ENCODE peak calls at places on chromosomes 13 and 19, in seven cellular contexts. D, B, K, N, R, M and Y are unnamed samples.

GRCh38 chr19:49689133-49690072 is at the start of gene ADM5:
- DNase-seq in D (peak), B (no peak), K (no peak), N (peak), R (no peak), M (peak), Y (peak)

GRCh38 chr13:93151277-93151676 is 75.3 kb upstream of the GPC6 start:
- DNase-seq in D (no peak), B (no peak), K (no peak), N (no peak), R (peak), M (no peak), Y (no peak)

GRCh38 chr19:57192064-57192395 is 730 bp downstream of the ZNF264 start:
- DNase-seq in D (no peak), B (no peak), K (no peak), N (no peak), R (peak), M (no peak), Y (no peak)

GRCh38 chr19:14758816-14759215 is 19.5 kb downstream of the ADGRE2 start:
- DNase-seq in D (no peak), B (no peak), K (no peak), N (no peak), R (no peak), M (no peak), Y (no peak)

GRCh38 chr13:52847322-52847681 is 1.1 kb downstream of the PCDH8 start:
- DNase-seq in D (no peak), B (no peak), K (peak), N (no peak), R (no peak), M (no peak), Y (no peak)

GRCh38 chr13:105144936-105145335 is 1390.5 kb downstream of the EFNB2 start:
- DNase-seq in D (no peak), B (no peak), K (no peak), N (no peak), R (no peak), M (no peak), Y (no peak)

GRCh38 chr19:13027557-13027956 is 32.3 kb downstream of the NFIX start:
- DNase-seq in D (no peak), B (no peak), K (no peak), N (no peak), R (no peak), M (no peak), Y (no peak)

GRCh38 chr13:87669379-87669978 is 1.7 kb upstream of the SLITRK5 start:
- DNase-seq in D (peak), B (no peak), K (no peak), N (no peak), R (peak), M (no peak), Y (no peak)

GRCh38 chr13:83613524-83613923 is 268.8 kb downstream of the SLITRK1 start:
- DNase-seq in D (no peak), B (no peak), K (no peak), N (no peak), R (no peak), M (no peak), Y (no peak)

GRCh38 chr19:50273821-50274220 is 55.4 kb downstream of the KCNC3 start:
- DNase-seq in D (no peak), B (no peak), K (no peak), N (no peak), R (no peak), M (no peak), Y (no peak)

GRCh38 chr13:83216521-83217245 is 665.6 kb downstream of the SLITRK1 start:
- DNase-seq in D (no peak), B (no peak), K (no peak), N (no peak), R (no peak), M (no peak), Y (no peak)

GRCh38 chr13:24784319-24784718 is 20.4 kb downstream of the RNF17 start:
- DNase-seq in D (no peak), B (no peak), K (no peak), N (no peak), R (no peak), M (no peak), Y (no peak)

GRCh38 chr13:41139296-41139966 is 6.8 kb upstream of the KBTBD6 start:
- DNase-seq in D (no peak), B (no peak), K (no peak), N (no peak), R (peak), M (no peak), Y (no peak)

GRCh38 chr19:54100560-54100959 is at the start of gene OSCAR:
- DNase-seq in D (no peak), B (no peak), K (no peak), N (no peak), R (no peak), M (no peak), Y (no peak)

GRCh38 chr19:53552001-53552721 is 14.2 kb downstream of the ZNF331 start:
- DNase-seq in D (peak), B (no peak), K (no peak), N (no peak), R (no peak), M (no peak), Y (no peak)

GRCh38 chr13:40518481-40518882 is 148.0 kb downstream of the FOXO1 start:
- DNase-seq in D (no peak), B (no peak), K (no peak), N (no peak), R (no peak), M (no peak), Y (no peak)

GRCh38 chr13:84821261-84821660 is 939.0 kb upstream of the SLITRK1 start:
- DNase-seq in D (no peak), B (no peak), K (no peak), N (no peak), R (no peak), M (no peak), Y (no peak)

GRCh38 chr19:31595521-31595920 is 246.3 kb upstream of the TSHZ3 start:
- DNase-seq in D (no peak), B (no peak), K (no peak), N (no peak), R (no peak), M (no peak), Y (no peak)

GRCh38 chr13:99033814-99034213 is 56.0 kb upstream of the DOCK9 start:
- DNase-seq in D (no peak), B (no peak), K (no peak), N (no peak), R (peak), M (no peak), Y (no peak)

GRCh38 chr13:32829676-32830091 is 186.5 kb upstream of the KL start:
- DNase-seq in D (no peak), B (no peak), K (no peak), N (no peak), R (peak), M (no peak), Y (no peak)

GRCh38 chr13:59000770-59001169 is 1163.0 kb downstream of the DIAPH3 start:
- DNase-seq in D (no peak), B (no peak), K (no peak), N (no peak), R (no peak), M (no peak), Y (no peak)

GRCh38 chr13:57982782-57983181 is 351.2 kb downstream of the PCDH17 start:
- DNase-seq in D (no peak), B (no peak), K (no peak), N (no peak), R (no peak), M (no peak), Y (no peak)

GRCh38 chr19:27740396-27740795 is 1472.6 kb downstream of the UQCRFS1 start:
- DNase-seq in D (no peak), B (no peak), K (no peak), N (no peak), R (no peak), M (no peak), Y (no peak)

GRCh38 chr13:76773695-76774094 is 112.5 kb downstream of the KCTD12 start:
- DNase-seq in D (no peak), B (no peak), K (no peak), N (no peak), R (no peak), M (no peak), Y (no peak)

GRCh38 chr19:43784251-43784980 is 3.6 kb upstream of the KCNN4 start:
- DNase-seq in D (peak), B (no peak), K (no peak), N (no peak), R (peak), M (peak), Y (no peak)

GRCh38 chr13:65149687-65150086 is 2080.4 kb downstream of the PCDH9 start:
- DNase-seq in D (no peak), B (no peak), K (no peak), N (no peak), R (no peak), M (no peak), Y (no peak)

GRCh38 chr19:48656840-48657474 is 11.0 kb upstream of the CA11 start:
- DNase-seq in D (no peak), B (no peak), K (no peak), N (no peak), R (peak), M (no peak), Y (no peak)

GRCh38 chr13:21365574-21365973 is 93.5 kb downstream of the ZDHHC20 start:
- DNase-seq in D (no peak), B (no peak), K (no peak), N (no peak), R (no peak), M (peak), Y (no peak)

GRCh38 chr13:45200701-45201230 is at the start of gene KCTD4:
- DNase-seq in D (no peak), B (no peak), K (no peak), N (no peak), R (peak), M (no peak), Y (no peak)

GRCh38 chr19:36101550-36102327 is 9.2 kb upstream of the OVOL3 start:
- DNase-seq in D (no peak), B (no peak), K (no peak), N (no peak), R (no peak), M (no peak), Y (no peak)

GRCh38 chr13:33281951-33282595 is 3.5 kb downstream of the STARD13 start:
- DNase-seq in D (no peak), B (no peak), K (no peak), N (no peak), R (peak), M (no peak), Y (no peak)

GRCh38 chr19:2345794-2346663 is 14.0 kb upstream of the TMPRSS9 start:
- DNase-seq in D (no peak), B (no peak), K (no peak), N (no peak), R (no peak), M (no peak), Y (no peak)

GRCh38 chr13:76473552-76474134 is 412.6 kb downstream of the KCTD12 start:
- DNase-seq in D (peak), B (peak), K (peak), N (peak), R (peak), M (peak), Y (peak)

GRCh38 chr13:29918845-29919244 is 68.4 kb upstream of the UBL3 start:
- DNase-seq in D (no peak), B (no peak), K (no peak), N (no peak), R (peak), M (no peak), Y (no peak)

GRCh38 chr19:35755550-35756371 is 1.1 kb downstream of the HSPB6 start:
- DNase-seq in D (peak), B (no peak), K (no peak), N (no peak), R (peak), M (peak), Y (no peak)

GRCh38 chr13:40394304-40394983 is 272.0 kb downstream of the FOXO1 start:
- DNase-seq in D (no peak), B (no peak), K (no peak), N (no peak), R (no peak), M (no peak), Y (no peak)

GRCh38 chr13:52925221-52925620 is 76.8 kb upstream of the PCDH8 start:
- DNase-seq in D (no peak), B (no peak), K (no peak), N (no peak), R (no peak), M (no peak), Y (no peak)

GRCh38 chr19:33393286-33394005 is 19.9 kb downstream of the CEBPG start:
- DNase-seq in D (no peak), B (no peak), K (no peak), N (no peak), R (no peak), M (no peak), Y (peak)

GRCh38 chr13:41188584-41188983 is 5.8 kb downstream of the KBTBD7 start:
- DNase-seq in D (no peak), B (no peak), K (no peak), N (no peak), R (peak), M (no peak), Y (no peak)

GRCh38 chr19:30254214-30254613 is 118.0 kb upstream of the ZNF536 start:
- DNase-seq in D (no peak), B (no peak), K (no peak), N (no peak), R (no peak), M (no peak), Y (no peak)

GRCh38 chr13:102567857-102568256 is 28.9 kb upstream of the TPP2 start:
- DNase-seq in D (no peak), B (no peak), K (no peak), N (no peak), R (no peak), M (no peak), Y (no peak)

GRCh38 chr13:102566513-102566912 is 30.3 kb upstream of the TPP2 start:
- DNase-seq in D (no peak), B (no peak), K (no peak), N (no peak), R (no peak), M (no peak), Y (no peak)

GRCh38 chr13:102569488-102569887 is 27.3 kb upstream of the TPP2 start:
- DNase-seq in D (no peak), B (no peak), K (no peak), N (no peak), R (no peak), M (no peak), Y (no peak)

GRCh38 chr13:102571075-102571474 is 25.7 kb upstream of the TPP2 start:
- DNase-seq in D (no peak), B (no peak), K (no peak), N (no peak), R (no peak), M (no peak), Y (peak)
- TF ChIP-seq CTCF in D (no peak), B (peak), K (no peak), N (peak), R (peak), M (no peak), Y (peak)

DNA sequence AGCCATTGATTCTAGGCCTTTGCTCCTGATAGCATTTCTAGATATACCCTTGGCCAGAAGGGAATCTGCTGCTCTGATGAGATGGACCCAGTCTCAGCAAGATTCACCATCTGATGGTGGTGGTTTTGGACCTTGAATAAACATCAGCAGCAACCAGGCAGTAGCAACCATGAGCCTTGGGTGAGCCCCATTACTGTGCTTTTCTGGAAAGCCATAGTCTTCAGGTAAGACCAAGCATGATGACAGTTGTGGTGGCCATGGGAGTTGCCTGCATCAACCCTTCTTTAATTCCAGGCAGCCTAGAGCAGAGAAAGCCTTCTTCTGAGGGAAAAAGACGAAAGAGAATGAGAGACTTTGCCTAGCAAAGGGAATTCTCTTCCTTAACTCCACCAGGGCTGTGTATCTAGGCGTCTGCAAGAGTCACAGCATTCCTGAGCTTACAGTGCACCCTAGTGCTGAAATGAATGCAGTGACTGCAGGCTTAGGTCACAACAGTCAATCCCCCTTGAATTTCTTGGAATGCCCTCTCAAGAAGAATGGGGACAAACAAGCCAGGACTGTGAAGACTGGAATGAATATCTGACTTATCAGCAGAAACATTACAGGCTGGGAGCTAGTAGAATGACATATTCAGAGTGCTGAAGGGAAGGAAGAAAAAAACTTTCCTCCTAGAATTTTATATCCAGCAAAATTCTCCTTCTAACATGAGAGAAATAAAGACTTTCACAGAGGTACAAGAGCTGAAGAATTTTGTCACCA is 942.4 kb upstream of the PCDH20 start:
- DNase-seq in D (no peak), B (peak), K (peak), N (peak), R (peak), M (no peak), Y (peak)
- TF ChIP-seq CTCF in D (no peak), B (peak), K (peak), N (peak), R (peak), M (no peak), Y (peak)

GRCh38 chr13:114339779-114340534 is 25.7 kb downstream of the CHAMP1 start:
- DNase-seq in D (peak), B (no peak), K (no peak), N (no peak), R (peak), M (peak), Y (no peak)

GRCh38 chr13:114338959-114339358 is 24.7 kb downstream of the CHAMP1 start:
- DNase-seq in D (no peak), B (no peak), K (no peak), N (no peak), R (no peak), M (no peak), Y (no peak)

DNA sequence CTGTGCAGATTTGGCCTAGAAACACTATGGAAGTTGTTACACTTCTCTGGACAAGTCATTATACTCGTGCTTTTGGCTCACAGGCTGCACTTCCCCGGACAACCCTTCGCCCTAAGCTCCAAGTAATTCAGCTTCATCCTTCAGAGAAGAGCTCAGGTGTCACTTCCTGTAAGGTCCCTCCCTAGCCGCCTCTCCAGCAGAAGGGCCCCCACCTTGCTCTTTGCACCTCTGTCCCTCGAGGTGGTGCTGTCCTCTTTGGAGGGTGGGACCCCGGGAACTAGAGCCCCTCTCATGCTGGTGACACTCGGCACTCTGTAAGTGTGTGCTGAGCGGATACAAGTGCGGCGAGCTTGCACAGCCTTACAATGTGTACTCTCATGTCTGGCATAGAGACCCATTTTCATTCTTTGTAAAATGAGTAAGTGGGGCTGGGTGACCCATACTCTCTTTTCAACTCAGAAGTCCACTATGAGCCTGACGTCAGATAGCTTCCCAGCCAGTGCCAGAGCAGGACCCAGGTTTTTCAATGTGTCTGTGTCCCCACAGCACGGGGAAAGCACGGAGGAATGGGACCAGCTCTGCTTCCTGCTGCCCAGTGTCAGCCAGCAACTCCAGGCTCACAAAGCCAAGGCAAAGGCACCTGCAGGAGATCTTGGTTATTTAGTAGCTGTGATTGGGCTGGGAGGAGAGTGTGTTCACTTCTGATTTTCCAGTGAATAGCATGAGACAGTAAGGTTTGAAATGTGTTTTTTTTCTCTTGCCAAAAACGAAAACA is 26.9 kb downstream of the CHAMP1 start:
- DNase-seq in D (no peak), B (no peak), K (no peak), N (no peak), R (no peak), M (no peak), Y (no peak)
- TF ChIP-seq CTCF in D (no peak), B (no peak), K (no peak), N (no peak), R (no peak), M (no peak), Y (no peak)

DNA sequence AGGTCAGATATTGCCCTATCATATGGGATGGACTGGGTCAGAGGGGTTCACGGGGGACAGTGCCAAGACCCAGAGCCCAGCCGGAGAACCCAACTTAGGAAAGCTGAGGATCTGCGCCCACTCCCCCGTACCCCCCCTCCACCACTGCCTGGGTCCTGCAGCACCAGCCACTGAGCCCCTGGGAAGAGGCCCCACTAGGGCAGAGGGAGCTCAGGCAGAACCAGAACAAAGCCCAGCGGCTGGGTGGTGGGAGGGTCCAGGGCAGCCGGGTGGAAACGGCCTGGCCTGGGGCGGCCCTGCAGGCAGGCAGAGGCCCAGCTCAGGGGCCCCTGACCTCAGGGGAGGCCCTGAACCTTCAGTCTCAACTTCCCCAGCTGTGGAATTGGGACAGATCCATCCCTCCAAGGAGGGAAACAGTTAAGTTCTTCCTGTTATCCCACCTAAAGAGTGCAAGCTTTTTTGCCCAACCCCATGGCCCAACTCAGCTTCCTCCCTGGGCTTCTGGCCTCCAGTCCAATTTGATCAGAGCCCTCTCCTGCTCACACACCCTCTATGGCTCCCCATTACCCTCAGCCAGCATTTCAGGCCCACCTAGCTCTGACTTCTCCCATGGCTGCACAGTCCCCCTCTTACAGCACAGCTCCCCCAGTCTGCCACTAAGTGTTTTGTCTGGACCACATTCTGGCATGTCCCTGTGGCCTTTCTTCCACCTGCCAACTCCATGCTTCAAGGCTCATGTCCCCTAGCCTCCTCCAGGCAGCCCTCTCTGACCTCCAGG is 3.1 kb downstream of the NR2F6 start:
- DNase-seq in D (no peak), B (no peak), K (no peak), N (no peak), R (no peak), M (no peak), Y (no peak)
- TF ChIP-seq CTCF in D (no peak), B (no peak), K (no peak), N (no peak), R (no peak), M (no peak), Y (no peak)